ENCODE peak calls at places on chromosomes 2 and 18, in four cellular contexts. E, W, F and M are unnamed samples.
A peak's percentile ranks its signal among the peaks of the same experiment; 100 is the strongest.

GRCh38 chr18:23585007-23585871 is 1.1 kb downstream of the NPC1 start:
- DNase-seq in E (peak; percentile 44), W (peak; percentile 48), F (peak; percentile 5), M (peak; percentile 73)

GRCh38 chr2:179991344-179991743 is 15.8 kb downstream of the CWC22 start:
- DNase-seq in E (peak; percentile 17), W (peak; percentile 24), F (no peak), M (no peak)

GRCh38 chr2:26805241-26805676 is 19.4 kb downstream of the CENPA start:
- DNase-seq in E (peak; percentile 26), W (no peak), F (no peak), M (no peak)

GRCh38 chr2:160349306-160349705 is 144.3 kb downstream of the RBMS1 start:
- DNase-seq in E (no peak), W (no peak), F (no peak), M (no peak)

GRCh38 chr18:73270919-73271318 is 403.1 kb upstream of the NETO1 start:
- DNase-seq in E (no peak), W (no peak), F (no peak), M (no peak)

GRCh38 chr2:133667085-133667484 is 98.8 kb upstream of the NCKAP5 start:
- DNase-seq in E (peak; percentile 3), W (no peak), F (no peak), M (no peak)

GRCh38 chr2:159549234-159549633 is 67.1 kb downstream of the BAZ2B start:
- DNase-seq in E (peak; percentile 31), W (no peak), F (no peak), M (no peak)

GRCh38 chr2:120878970-120879369 is 143.3 kb downstream of the GLI2 start:
- DNase-seq in E (peak; percentile 50), W (no peak), F (peak; percentile 57), M (no peak)

GRCh38 chr2:58508021-58508420 is 266.9 kb upstream of the FANCL start:
- DNase-seq in E (no peak), W (no peak), F (no peak), M (no peak)

GRCh38 chr2:64202206-64202864 is 58.1 kb upstream of the PELI1 start:
- DNase-seq in E (peak; percentile 68), W (no peak), F (no peak), M (no peak)

GRCh38 chr2:207133862-207134519 is 31.8 kb downstream of the KLF7 start:
- DNase-seq in E (peak; percentile 96), W (no peak), F (peak; percentile 92), M (no peak)

GRCh38 chr2:25707927-25708326 is 34.5 kb upstream of the DTNB start:
- DNase-seq in E (no peak), W (no peak), F (no peak), M (no peak)

GRCh38 chr18:14943967-14944636 is 196.1 kb downstream of the ANKRD30B start:
- DNase-seq in E (no peak), W (no peak), F (no peak), M (no peak)

GRCh38 chr2:134917958-134918517 is 584 bp upstream of the CCNT2 start:
- DNase-seq in E (no peak), W (peak; percentile 92), F (peak; percentile 94), M (no peak)

GRCh38 chr2:121136323-121136722 is 148.7 kb downstream of the TFCP2L1 start:
- DNase-seq in E (no peak), W (no peak), F (no peak), M (peak; percentile 57)

GRCh38 chr2:162928356-162928755 is 89.8 kb upstream of the KCNH7 start:
- DNase-seq in E (no peak), W (no peak), F (no peak), M (no peak)

GRCh38 chr18:69945220-69946114 is 2.2 kb downstream of the CD226 start:
- DNase-seq in E (no peak), W (no peak), F (no peak), M (no peak)

GRCh38 chr2:142877265-142877756 is at the start of gene KYNU:
- DNase-seq in E (peak; percentile 30), W (no peak), F (no peak), M (peak; percentile 65)

GRCh38 chr2:223797811-223798721 is 39.3 kb downstream of the AP1S3 start:
- DNase-seq in E (peak; percentile 66), W (peak; percentile 83), F (no peak), M (peak; percentile 93)

GRCh38 chr2:46963961-46964673 is 48.5 kb upstream of the MCFD2 start:
- DNase-seq in E (no peak), W (no peak), F (no peak), M (no peak)

GRCh38 chr18:61854578-61854977 is 38.2 kb downstream of the RNF152 start:
- DNase-seq in E (peak; percentile 17), W (no peak), F (no peak), M (no peak)

GRCh38 chr2:73333564-73333963 is 40.2 kb upstream of the EGR4 start:
- DNase-seq in E (no peak), W (no peak), F (no peak), M (no peak)

GRCh38 chr2:190446193-190446592 is 38.0 kb downstream of the MFSD6 start:
- DNase-seq in E (no peak), W (no peak), F (no peak), M (no peak)

GRCh38 chr2:47064076-47064475 is 91.0 kb downstream of the STPG4 start:
- DNase-seq in E (no peak), W (no peak), F (no peak), M (no peak)